ENCODE peak calls at places on chromosomes 6 and 20, in six cellular contexts. T, Q, J, R, D and H are unnamed samples.

GRCh38 chr20:1478566-1478965 is 11.9 kb upstream of the NSFL1C start:
- DNase-seq in T (no peak), Q (peak), J (peak), R (no peak), D (no peak), H (no peak)

GRCh38 chr6:137904822-137905617 is 38.0 kb downstream of the TNFAIP3 start:
- DNase-seq in T (no peak), Q (peak), J (no peak), R (peak), D (no peak), H (no peak)

GRCh38 chr20:3420211-3420707 is 12.8 kb upstream of the DNAAF9 start:
- DNase-seq in T (peak), Q (peak), J (no peak), R (peak), D (no peak), H (no peak)

GRCh38 chr6:23218751-23219150 is 649.4 kb downstream of the HDGFL1 start:
- DNase-seq in T (no peak), Q (no peak), J (no peak), R (no peak), D (peak), H (no peak)

GRCh38 chr6:5443491-5443890 is 182.2 kb downstream of the FARS2 start:
- DNase-seq in T (no peak), Q (no peak), J (no peak), R (no peak), D (no peak), H (no peak)

GRCh38 chr20:41618807-41619294 is 674 bp upstream of the CHD6 start:
- DNase-seq in T (no peak), Q (peak), J (no peak), R (no peak), D (no peak), H (no peak)

GRCh38 chr20:4375881-4376280 is 345.8 kb upstream of the PRND start:
- DNase-seq in T (no peak), Q (peak), J (no peak), R (no peak), D (no peak), H (no peak)

GRCh38 chr20:45097485-45098095 is 3.3 kb downstream of the KCNS1 start:
- DNase-seq in T (peak), Q (peak), J (no peak), R (peak), D (no peak), H (no peak)

GRCh38 chr20:37943501-37944455 is 40.9 kb downstream of the VSTM2L start:
- DNase-seq in T (no peak), Q (no peak), J (no peak), R (no peak), D (no peak), H (no peak)

GRCh38 chr6:167153523-167153959 is 4.2 kb downstream of the GPR31 start:
- DNase-seq in T (peak), Q (peak), J (no peak), R (no peak), D (no peak), H (peak)

GRCh38 chr6:56806368-56806767 is 148.5 kb upstream of the BEND6 start:
- DNase-seq in T (no peak), Q (no peak), J (no peak), R (no peak), D (peak), H (no peak)

GRCh38 chr6:6610031-6610591 is 21.6 kb downstream of the LY86 start:
- DNase-seq in T (no peak), Q (no peak), J (no peak), R (no peak), D (no peak), H (no peak)

GRCh38 chr6:38676236-38676973 is 26.5 kb downstream of the GLO1 start:
- DNase-seq in T (no peak), Q (no peak), J (no peak), R (no peak), D (no peak), H (no peak)

GRCh38 chr20:24657878-24658620 is 188.6 kb downstream of the SYNDIG1 start:
- DNase-seq in T (no peak), Q (peak), J (no peak), R (no peak), D (no peak), H (no peak)

GRCh38 chr6:33700391-33701050 is 11.0 kb downstream of the UQCC2 start:
- DNase-seq in T (no peak), Q (peak), J (peak), R (peak), D (peak), H (no peak)

GRCh38 chr6:21800948-21801438 is 207.4 kb downstream of the SOX4 start:
- DNase-seq in T (no peak), Q (peak), J (peak), R (no peak), D (no peak), H (no peak)

GRCh38 chr6:169189686-169190085 is 64.0 kb downstream of the THBS2 start:
- DNase-seq in T (no peak), Q (no peak), J (no peak), R (no peak), D (no peak), H (no peak)

GRCh38 chr6:97133071-97133470 is 149.9 kb downstream of the MMS22L start:
- DNase-seq in T (no peak), Q (peak), J (no peak), R (no peak), D (no peak), H (no peak)

GRCh38 chr20:36541227-36542018 is at the start of gene MYL9:
- DNase-seq in T (no peak), Q (peak), J (no peak), R (peak), D (peak), H (peak)

GRCh38 chr20:25654487-25654886 is 30.7 kb upstream of the NANP start:
- DNase-seq in T (no peak), Q (no peak), J (no peak), R (no peak), D (no peak), H (no peak)

GRCh38 chr20:11271920-11272594 is 598.3 kb upstream of the JAG1 start:
- DNase-seq in T (no peak), Q (peak), J (no peak), R (no peak), D (peak), H (no peak)

GRCh38 chr20:14374191-14374590 is 36.8 kb upstream of the FLRT3 start:
- DNase-seq in T (no peak), Q (no peak), J (no peak), R (no peak), D (peak), H (no peak)

GRCh38 chr6:30974488-30975252 is 8.8 kb upstream of the MUC21 start:
- DNase-seq in T (no peak), Q (no peak), J (no peak), R (no peak), D (peak), H (no peak)

GRCh38 chr6:137492771-137493217 is 1.4 kb downstream of the OLIG3 start:
- DNase-seq in T (no peak), Q (no peak), J (no peak), R (no peak), D (no peak), H (no peak)

GRCh38 chr6:160690458-160690857 is 11.6 kb upstream of the PLG start:
- DNase-seq in T (no peak), Q (no peak), J (no peak), R (no peak), D (no peak), H (no peak)

GRCh38 chr6:105844275-105844848 is 241.8 kb upstream of the PRDM1 start:
- DNase-seq in T (no peak), Q (no peak), J (no peak), R (no peak), D (no peak), H (no peak)

GRCh38 chr6:31070711-31071197 is 41.6 kb downstream of the C6orf15 start:
- DNase-seq in T (no peak), Q (peak), J (peak), R (no peak), D (peak), H (no peak)

GRCh38 chr6:43055966-43056365 is 2.3 kb upstream of the CUL7 start:
- DNase-seq in T (no peak), Q (no peak), J (no peak), R (no peak), D (no peak), H (no peak)

GRCh38 chr20:58851221-58851968 is 693 bp upstream of the GNAS-AS1 start:
- DNase-seq in T (no peak), Q (no peak), J (no peak), R (no peak), D (peak), H (no peak)

GRCh38 chr6:13194852-13195251 is 133.5 kb downstream of the TBC1D7 start:
- DNase-seq in T (peak), Q (peak), J (peak), R (peak), D (peak), H (no peak)

GRCh38 chr6:12291785-12292604 is 1.8 kb downstream of the EDN1 start:
- DNase-seq in T (no peak), Q (peak), J (no peak), R (no peak), D (peak), H (no peak)

GRCh38 chr6:26198626-26199056 is 111.4 kb downstream of the HFE start:
- DNase-seq in T (no peak), Q (no peak), J (no peak), R (no peak), D (no peak), H (no peak)
- H3K4me3 ChIP-seq in T (peak), Q (peak), J (no peak), R (peak), D (peak), H (peak)

GRCh38 chr6:149761438-149761837 is 11.9 kb downstream of the PCMT1 start:
- DNase-seq in T (peak), Q (no peak), J (no peak), R (no peak), D (no peak), H (no peak)
- H3K27ac ChIP-seq in T (peak), Q (no peak), J (no peak), R (no peak), D (no peak), H (no peak)

GRCh38 chr6:120615238-120615637 is 719.0 kb downstream of the TBC1D32 start:
- DNase-seq in T (no peak), Q (no peak), J (no peak), R (no peak), D (no peak), H (no peak)
- H3K4me3 ChIP-seq in T (no peak), Q (no peak), J (no peak), R (no peak), D (no peak), H (no peak)

DNA sequence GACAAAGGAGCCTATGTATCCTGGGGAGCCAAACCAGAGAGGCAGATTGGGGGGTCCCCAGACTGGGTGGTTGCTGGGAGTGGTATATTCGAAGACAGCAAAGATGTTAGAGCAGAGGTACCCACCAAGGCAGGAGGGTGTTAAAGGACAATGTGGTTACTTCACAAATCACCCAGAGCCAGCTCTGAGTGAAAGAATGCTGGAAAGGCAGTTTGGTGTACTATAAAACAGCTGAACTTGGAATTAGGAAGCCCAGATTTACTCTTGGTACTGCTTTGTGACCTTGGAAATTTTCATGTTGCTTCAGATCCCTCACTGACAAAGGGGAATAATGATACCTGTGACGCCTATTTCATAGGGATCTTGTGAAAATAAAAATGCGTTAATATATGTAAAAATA is 121.6 kb downstream of the CD164 start:
- DNase-seq in T (no peak), Q (no peak), J (no peak), R (no peak), D (no peak), H (no peak)
- H3K27ac ChIP-seq in T (no peak), Q (no peak), J (no peak), R (no peak), D (no peak), H (no peak)

DNA sequence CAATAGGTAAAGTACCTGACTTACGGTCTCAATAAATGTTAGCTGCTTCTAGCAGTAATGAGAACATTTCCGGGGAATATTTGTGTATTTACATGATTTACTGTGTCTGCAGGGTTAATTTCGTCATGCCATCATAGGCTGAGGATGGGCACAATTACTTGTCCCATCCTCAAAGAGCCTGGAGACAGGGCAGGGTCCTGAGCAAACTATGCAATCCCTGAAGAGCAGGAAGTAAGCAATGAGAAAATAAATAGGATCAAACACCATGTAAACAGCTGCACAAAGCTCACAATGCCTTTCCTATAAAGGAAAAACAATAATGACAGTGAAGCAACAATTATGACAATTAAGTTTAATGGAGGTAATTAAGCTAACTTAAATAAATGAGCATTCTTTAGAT is 114.6 kb upstream of the FOXQ1 start:
- DNase-seq in T (no peak), Q (no peak), J (no peak), R (no peak), D (no peak), H (no peak)
- H3K4me3 ChIP-seq in T (no peak), Q (no peak), J (no peak), R (no peak), D (no peak), H (no peak)

GRCh38 chr6:111540971-111541719 is 58.1 kb upstream of the REV3L start:
- DNase-seq in T (no peak), Q (peak), J (no peak), R (no peak), D (no peak), H (no peak)
- H3K27ac ChIP-seq in T (peak), Q (no peak), J (no peak), R (peak), D (no peak), H (peak)

GRCh38 chr6:52351879-52352238 is 10.1 kb upstream of the PAQR8 start:
- DNase-seq in T (no peak), Q (no peak), J (no peak), R (no peak), D (no peak), H (no peak)
- H3K4me3 ChIP-seq in T (no peak), Q (no peak), J (no peak), R (no peak), D (no peak), H (no peak)

DNA sequence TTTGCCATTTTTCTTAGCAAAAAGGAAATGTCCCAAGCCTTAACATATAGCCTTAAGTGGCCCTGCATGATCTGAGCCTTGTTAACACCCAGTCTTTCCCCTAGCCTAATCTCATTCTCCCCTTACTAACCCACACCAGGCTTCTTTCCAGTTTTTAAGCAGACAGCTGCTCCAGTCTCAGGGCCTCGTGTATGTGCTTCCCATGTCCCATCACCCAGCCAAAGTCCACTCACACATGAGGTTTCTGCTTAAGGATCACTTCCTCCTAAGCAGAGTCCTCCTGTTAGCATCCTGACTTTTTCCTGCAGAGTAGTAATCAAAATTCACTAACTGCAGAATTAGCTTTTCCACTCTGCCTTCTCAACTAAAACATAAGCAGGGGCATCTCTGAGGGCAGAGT is 96.1 kb downstream of the SMLR1 start:
- DNase-seq in T (no peak), Q (no peak), J (no peak), R (no peak), D (no peak), H (no peak)
- H3K27ac ChIP-seq in T (no peak), Q (no peak), J (no peak), R (no peak), D (no peak), H (no peak)